ENCODE peak calls at places on chromosome 2, in nine cellular contexts. One of them, this sample, is unnamed.

GRCh38 chr2:203533696-203534471 is 1.2 kb downstream of the RAPH1 start:
- DNase-seq in nephron progenitor cell: peak; percentile 1
- DNase-seq in cardiac muscle cell: peak; percentile 77
- DNase-seq in astrocyte of the spinal cord: peak; percentile 77
- DNase-seq in heart right ventricle: no peak
- DNase-seq in lung: no peak
- DNase-seq in right lobe of liver: no peak
- DNase-seq in heart left ventricle: no peak
- DNase-seq in brain microvascular endothelial cell: peak; percentile 27
- DNase-seq in this sample: no peak

GRCh38 chr2:185179783-185180182 is 558.8 kb upstream of the FSIP2 start:
- DNase-seq in nephron progenitor cell: no peak
- DNase-seq in right lobe of liver: no peak
- DNase-seq in lung: no peak
- DNase-seq in heart left ventricle: no peak
- DNase-seq in cardiac muscle cell: no peak
- DNase-seq in brain microvascular endothelial cell: no peak
- DNase-seq in heart right ventricle: no peak
- DNase-seq in astrocyte of the spinal cord: no peak
- DNase-seq in this sample: no peak

GRCh38 chr2:172231508-172231907 is 128.8 kb upstream of the DLX2 start:
- DNase-seq in heart left ventricle: no peak
- DNase-seq in lung: no peak
- DNase-seq in right lobe of liver: no peak
- DNase-seq in cardiac muscle cell: no peak
- DNase-seq in brain microvascular endothelial cell: no peak
- DNase-seq in heart right ventricle: no peak
- DNase-seq in astrocyte of the spinal cord: no peak
- DNase-seq in nephron progenitor cell: no peak
- DNase-seq in this sample: no peak

GRCh38 chr2:101820519-101820918 is 123.0 kb downstream of the MAP4K4 start:
- DNase-seq in heart right ventricle: no peak
- DNase-seq in brain microvascular endothelial cell: peak; percentile 87
- DNase-seq in astrocyte of the spinal cord: peak; percentile 76
- DNase-seq in nephron progenitor cell: no peak
- DNase-seq in right lobe of liver: no peak
- DNase-seq in heart left ventricle: no peak
- DNase-seq in cardiac muscle cell: peak; percentile 66
- DNase-seq in lung: no peak
- DNase-seq in this sample: peak; percentile 19

GRCh38 chr2:70141754-70142589 is 48.8 kb downstream of the C2orf42 start:
- DNase-seq in heart right ventricle: no peak
- DNase-seq in brain microvascular endothelial cell: peak; percentile 35
- DNase-seq in astrocyte of the spinal cord: peak; percentile 62
- DNase-seq in heart left ventricle: no peak
- DNase-seq in nephron progenitor cell: peak; percentile 61
- DNase-seq in cardiac muscle cell: no peak
- DNase-seq in lung: peak; percentile 82
- DNase-seq in right lobe of liver: peak; percentile 94
- DNase-seq in this sample: peak; percentile 79

GRCh38 chr2:29518988-29519925 is 402.1 kb downstream of the ALK start:
- DNase-seq in astrocyte of the spinal cord: peak; percentile 60
- DNase-seq in nephron progenitor cell: no peak
- DNase-seq in brain microvascular endothelial cell: peak; percentile 43
- DNase-seq in heart right ventricle: no peak
- DNase-seq in heart left ventricle: no peak
- DNase-seq in lung: peak; percentile 59
- DNase-seq in right lobe of liver: peak; percentile 76
- DNase-seq in cardiac muscle cell: peak; percentile 82
- DNase-seq in this sample: no peak

GRCh38 chr2:109156052-109156451 is 27.0 kb downstream of the SH3RF3 start:
- DNase-seq in astrocyte of the spinal cord: peak; percentile 9
- DNase-seq in cardiac muscle cell: no peak
- DNase-seq in right lobe of liver: no peak
- DNase-seq in heart left ventricle: no peak
- DNase-seq in nephron progenitor cell: no peak
- DNase-seq in brain microvascular endothelial cell: no peak
- DNase-seq in lung: no peak
- DNase-seq in heart right ventricle: no peak
- DNase-seq in this sample: no peak

GRCh38 chr2:235021752-235022151 is 69.9 kb downstream of the SH3BP4 start:
- DNase-seq in astrocyte of the spinal cord: peak; percentile 72
- DNase-seq in right lobe of liver: no peak
- DNase-seq in brain microvascular endothelial cell: peak; percentile 76
- DNase-seq in heart right ventricle: no peak
- DNase-seq in lung: no peak
- DNase-seq in cardiac muscle cell: peak; percentile 59
- DNase-seq in heart left ventricle: no peak
- DNase-seq in nephron progenitor cell: no peak
- DNase-seq in this sample: no peak

GRCh38 chr2:23618696-23619530 is 233.9 kb downstream of the KLHL29 start:
- DNase-seq in cardiac muscle cell: no peak
- DNase-seq in lung: no peak
- DNase-seq in nephron progenitor cell: no peak
- DNase-seq in heart right ventricle: no peak
- DNase-seq in heart left ventricle: no peak
- DNase-seq in astrocyte of the spinal cord: no peak
- DNase-seq in right lobe of liver: no peak
- DNase-seq in brain microvascular endothelial cell: no peak
- DNase-seq in this sample: no peak
- TF ChIP-seq CTCF in cardiac muscle cell: no peak
- TF ChIP-seq CTCF in lung: no peak
- TF ChIP-seq CTCF in nephron progenitor cell: no peak
- TF ChIP-seq CTCF in heart right ventricle: no peak
- TF ChIP-seq CTCF in heart left ventricle: no peak
- TF ChIP-seq CTCF in astrocyte of the spinal cord: no peak
- TF ChIP-seq CTCF in right lobe of liver: no peak
- TF ChIP-seq CTCF in brain microvascular endothelial cell: no peak
- TF ChIP-seq CTCF in this sample: no peak

GRCh38 chr2:173287594-173287993 is 67.1 kb upstream of the CDCA7 start:
- DNase-seq in heart right ventricle: no peak
- DNase-seq in nephron progenitor cell: no peak
- DNase-seq in lung: no peak
- DNase-seq in brain microvascular endothelial cell: no peak
- DNase-seq in right lobe of liver: no peak
- DNase-seq in cardiac muscle cell: no peak
- DNase-seq in heart left ventricle: no peak
- DNase-seq in astrocyte of the spinal cord: no peak
- DNase-seq in this sample: no peak

GRCh38 chr2:173290046-173290445 is 64.6 kb upstream of the CDCA7 start:
- DNase-seq in heart right ventricle: no peak
- DNase-seq in brain microvascular endothelial cell: peak; percentile 84
- DNase-seq in right lobe of liver: no peak
- DNase-seq in heart left ventricle: no peak
- DNase-seq in astrocyte of the spinal cord: no peak
- DNase-seq in lung: no peak
- DNase-seq in nephron progenitor cell: no peak
- DNase-seq in cardiac muscle cell: peak; percentile 65
- DNase-seq in this sample: no peak

GRCh38 chr2:173282795-173283545 is 71.7 kb upstream of the CDCA7 start:
- DNase-seq in brain microvascular endothelial cell: no peak
- DNase-seq in lung: no peak
- DNase-seq in nephron progenitor cell: no peak
- DNase-seq in astrocyte of the spinal cord: no peak
- DNase-seq in cardiac muscle cell: no peak
- DNase-seq in heart left ventricle: no peak
- DNase-seq in right lobe of liver: no peak
- DNase-seq in heart right ventricle: no peak
- DNase-seq in this sample: no peak

GRCh38 chr2:173288561-173288960 is 66.1 kb upstream of the CDCA7 start:
- DNase-seq in lung: no peak
- DNase-seq in nephron progenitor cell: no peak
- DNase-seq in right lobe of liver: no peak
- DNase-seq in cardiac muscle cell: peak; percentile 43
- DNase-seq in brain microvascular endothelial cell: peak; percentile 92
- DNase-seq in heart right ventricle: no peak
- DNase-seq in astrocyte of the spinal cord: peak; percentile 36
- DNase-seq in heart left ventricle: no peak
- DNase-seq in this sample: no peak

DNA sequence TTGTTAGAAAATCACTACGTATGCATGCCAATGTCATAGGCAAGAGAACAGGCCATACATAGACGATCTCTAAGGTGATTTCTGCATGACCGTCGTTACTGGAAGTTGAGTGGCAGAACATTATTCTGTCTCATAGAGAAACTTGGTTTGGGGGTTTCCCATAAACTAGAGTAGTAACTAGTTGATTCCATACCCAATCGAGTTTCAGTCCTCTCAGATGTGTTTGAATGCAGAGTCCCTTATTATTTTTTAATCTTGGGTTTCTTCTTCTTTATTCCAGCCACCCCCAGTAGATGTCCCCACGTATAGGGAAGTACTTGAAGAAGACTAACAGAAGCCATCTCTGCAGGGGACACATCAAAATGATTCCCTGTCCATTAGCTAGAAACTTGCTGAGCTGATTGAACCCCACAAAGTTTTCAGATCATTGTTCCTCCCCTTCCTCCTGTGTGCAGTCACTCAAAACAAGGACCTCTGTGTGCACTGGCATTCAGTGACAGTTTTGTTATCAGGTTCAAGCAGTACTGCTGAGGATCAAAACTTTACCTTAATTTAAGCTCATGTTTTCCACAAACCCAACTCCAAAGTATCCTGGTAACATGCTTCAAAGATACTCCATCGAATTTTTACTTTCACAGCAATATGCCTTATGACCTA is 68.4 kb upstream of the CDCA7 start:
- DNase-seq in heart right ventricle: no peak
- DNase-seq in brain microvascular endothelial cell: no peak
- DNase-seq in heart left ventricle: no peak
- DNase-seq in astrocyte of the spinal cord: no peak
- DNase-seq in right lobe of liver: no peak
- DNase-seq in nephron progenitor cell: no peak
- DNase-seq in cardiac muscle cell: no peak
- DNase-seq in lung: no peak
- DNase-seq in this sample: peak; percentile 16
- TF ChIP-seq CTCF in heart right ventricle: no peak
- TF ChIP-seq CTCF in brain microvascular endothelial cell: peak; percentile 13
- TF ChIP-seq CTCF in heart left ventricle: no peak
- TF ChIP-seq CTCF in astrocyte of the spinal cord: no peak
- TF ChIP-seq CTCF in right lobe of liver: no peak
- TF ChIP-seq CTCF in nephron progenitor cell: no peak
- TF ChIP-seq CTCF in cardiac muscle cell: no peak
- TF ChIP-seq CTCF in lung: no peak
- TF ChIP-seq CTCF in this sample: peak; percentile 17

GRCh38 chr2:125658583-125658982 is 997.4 kb upstream of the GYPC start:
- DNase-seq in astrocyte of the spinal cord: no peak
- DNase-seq in nephron progenitor cell: no peak
- DNase-seq in heart left ventricle: no peak
- DNase-seq in cardiac muscle cell: no peak
- DNase-seq in brain microvascular endothelial cell: no peak
- DNase-seq in lung: no peak
- DNase-seq in heart right ventricle: no peak
- DNase-seq in right lobe of liver: no peak
- DNase-seq in this sample: no peak

GRCh38 chr2:125654226-125654625 is 1001.7 kb upstream of the GYPC start:
- DNase-seq in brain microvascular endothelial cell: no peak
- DNase-seq in cardiac muscle cell: no peak
- DNase-seq in right lobe of liver: no peak
- DNase-seq in heart left ventricle: no peak
- DNase-seq in nephron progenitor cell: no peak
- DNase-seq in astrocyte of the spinal cord: no peak
- DNase-seq in lung: no peak
- DNase-seq in heart right ventricle: no peak
- DNase-seq in this sample: no peak

GRCh38 chr2:125652260-125652659 is 1003.7 kb upstream of the GYPC start:
- DNase-seq in heart right ventricle: no peak
- DNase-seq in nephron progenitor cell: no peak
- DNase-seq in astrocyte of the spinal cord: no peak
- DNase-seq in heart left ventricle: no peak
- DNase-seq in lung: no peak
- DNase-seq in cardiac muscle cell: no peak
- DNase-seq in brain microvascular endothelial cell: no peak
- DNase-seq in right lobe of liver: no peak
- DNase-seq in this sample: no peak

GRCh38 chr2:125656190-125656589 is 999.8 kb upstream of the GYPC start:
- DNase-seq in heart left ventricle: no peak
- DNase-seq in nephron progenitor cell: no peak
- DNase-seq in heart right ventricle: no peak
- DNase-seq in cardiac muscle cell: no peak
- DNase-seq in astrocyte of the spinal cord: no peak
- DNase-seq in brain microvascular endothelial cell: no peak
- DNase-seq in lung: no peak
- DNase-seq in right lobe of liver: no peak
- DNase-seq in this sample: no peak
- TF ChIP-seq CTCF in heart left ventricle: no peak
- TF ChIP-seq CTCF in nephron progenitor cell: no peak
- TF ChIP-seq CTCF in heart right ventricle: no peak
- TF ChIP-seq CTCF in cardiac muscle cell: no peak
- TF ChIP-seq CTCF in astrocyte of the spinal cord: no peak
- TF ChIP-seq CTCF in brain microvascular endothelial cell: no peak
- TF ChIP-seq CTCF in lung: no peak
- TF ChIP-seq CTCF in right lobe of liver: no peak
- TF ChIP-seq CTCF in this sample: no peak

DNA sequence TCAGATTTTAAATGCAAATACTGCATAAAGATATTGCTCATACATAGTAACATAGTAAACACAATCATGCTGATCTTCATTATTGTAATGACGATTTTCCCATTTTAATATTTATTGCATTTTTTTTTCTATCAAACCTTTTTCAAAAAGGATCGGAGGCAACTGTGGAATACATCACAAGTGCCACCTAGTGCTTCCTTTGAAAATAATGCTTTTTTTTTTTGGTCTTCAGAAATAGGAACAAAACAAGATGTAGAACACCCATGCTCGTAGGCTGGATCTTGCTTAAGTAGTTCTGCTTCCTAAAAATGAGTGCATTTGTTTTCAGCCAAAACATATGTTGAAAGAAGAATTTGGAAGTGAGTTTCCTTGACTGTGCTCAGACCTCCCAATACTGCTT is 35.7 kb upstream of the GPR155 start:
- DNase-seq in brain microvascular endothelial cell: no peak
- DNase-seq in heart right ventricle: no peak
- DNase-seq in astrocyte of the spinal cord: no peak
- DNase-seq in nephron progenitor cell: no peak
- DNase-seq in cardiac muscle cell: peak; percentile 19
- DNase-seq in lung: no peak
- DNase-seq in heart left ventricle: no peak
- DNase-seq in right lobe of liver: no peak
- DNase-seq in this sample: no peak
- TF ChIP-seq CTCF in brain microvascular endothelial cell: peak; percentile 25
- TF ChIP-seq CTCF in heart right ventricle: no peak
- TF ChIP-seq CTCF in astrocyte of the spinal cord: peak; percentile 11
- TF ChIP-seq CTCF in nephron progenitor cell: no peak
- TF ChIP-seq CTCF in cardiac muscle cell: peak; percentile 30
- TF ChIP-seq CTCF in lung: peak; percentile 3
- TF ChIP-seq CTCF in heart left ventricle: no peak
- TF ChIP-seq CTCF in right lobe of liver: peak; percentile 56
- TF ChIP-seq CTCF in this sample: no peak

DNA sequence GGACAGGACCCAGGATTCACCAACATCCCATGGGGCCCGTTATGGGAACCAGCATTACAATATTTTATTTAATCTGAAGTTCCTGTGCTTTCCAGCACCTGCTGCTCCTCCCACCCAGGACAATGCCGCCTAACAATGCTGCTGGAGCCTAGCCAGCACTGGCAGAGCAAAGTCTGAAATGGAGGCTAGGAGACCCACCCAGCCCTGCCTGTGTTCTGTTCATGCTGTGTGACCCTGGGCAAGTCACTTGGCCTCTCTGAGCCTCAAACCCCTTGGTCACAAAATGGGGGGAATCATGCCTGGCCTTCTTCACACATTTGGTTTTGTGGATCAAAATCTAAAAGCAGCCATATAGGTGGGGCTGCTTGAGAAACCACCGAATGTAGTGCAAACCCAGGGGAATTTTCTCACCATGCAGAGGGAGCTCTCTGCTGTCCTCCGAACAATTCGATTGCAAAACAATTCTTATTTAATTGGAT is 38.5 kb upstream of the ODC1 start:
- DNase-seq in right lobe of liver: peak; percentile 28
- DNase-seq in lung: no peak
- DNase-seq in brain microvascular endothelial cell: no peak
- DNase-seq in cardiac muscle cell: no peak
- DNase-seq in nephron progenitor cell: no peak
- DNase-seq in heart left ventricle: no peak
- DNase-seq in heart right ventricle: no peak
- DNase-seq in astrocyte of the spinal cord: no peak
- DNase-seq in this sample: peak; percentile 34
- TF ChIP-seq CTCF in right lobe of liver: no peak
- TF ChIP-seq CTCF in lung: no peak
- TF ChIP-seq CTCF in brain microvascular endothelial cell: no peak
- TF ChIP-seq CTCF in cardiac muscle cell: no peak
- TF ChIP-seq CTCF in nephron progenitor cell: no peak
- TF ChIP-seq CTCF in heart left ventricle: no peak
- TF ChIP-seq CTCF in heart right ventricle: no peak
- TF ChIP-seq CTCF in astrocyte of the spinal cord: no peak
- TF ChIP-seq CTCF in this sample: no peak

This sample was measured in Calu3.